ENCODE peak calls at places on chromosomes 6 and 20, in five cellular contexts. N is fibroblast of lung, D is brain microvascular endothelial cell, E is heart right ventricle, X is GM23248. S is an unnamed sample.

GRCh38 chr6:170434114-170434820 is 118.8 kb downstream of the PSMB1 start:
- DNase-seq in E (no peak), N (no peak), X (no peak), D (no peak), S (no peak)

GRCh38 chr20:19888269-19888669 is 128.9 kb upstream of the NAA20 start:
- DNase-seq in E (peak; percentile 20), N (no peak), D (no peak), X (no peak), S (no peak)

GRCh38 chr20:38973546-38974120 is 11.5 kb downstream of the DHX35 start:
- DNase-seq in E (peak; percentile 34), D (peak; percentile 21), X (peak; percentile 62), N (peak; percentile 72), S (no peak)

GRCh38 chr20:2559641-2560040 is 23.3 kb downstream of the TMC2 start:
- DNase-seq in X (no peak), D (no peak), N (no peak), E (no peak), S (no peak)

GRCh38 chr20:56808119-56808725 is 179.1 kb downstream of the TFAP2C start:
- DNase-seq in X (no peak), E (no peak), D (no peak), N (no peak), S (no peak)

GRCh38 chr6:154572592-154572991 is 62.1 kb upstream of the CNKSR3 start:
- DNase-seq in E (no peak), X (no peak), D (no peak), N (no peak), S (no peak)

GRCh38 chr6:29016559-29017427 is 11.7 kb upstream of the ZNF311 start:
- DNase-seq in E (peak; percentile 80), N (peak; percentile 82), D (peak; percentile 83), X (peak; percentile 85), S (peak; percentile 86)

GRCh38 chr6:116491610-116492330 is 19.7 kb upstream of the CALHM5 start:
- DNase-seq in N (no peak), X (no peak), E (no peak), D (no peak), S (no peak)

GRCh38 chr6:112806163-112806900 is 459.2 kb downstream of the RFPL4B start:
- DNase-seq in D (peak; percentile 19), N (peak; percentile 80), E (no peak), X (peak; percentile 36), S (no peak)

GRCh38 chr6:35474129-35474977 is 6.2 kb downstream of the RPL10A start:
- DNase-seq in E (no peak), N (no peak), D (no peak), X (no peak), S (no peak)

DNA sequence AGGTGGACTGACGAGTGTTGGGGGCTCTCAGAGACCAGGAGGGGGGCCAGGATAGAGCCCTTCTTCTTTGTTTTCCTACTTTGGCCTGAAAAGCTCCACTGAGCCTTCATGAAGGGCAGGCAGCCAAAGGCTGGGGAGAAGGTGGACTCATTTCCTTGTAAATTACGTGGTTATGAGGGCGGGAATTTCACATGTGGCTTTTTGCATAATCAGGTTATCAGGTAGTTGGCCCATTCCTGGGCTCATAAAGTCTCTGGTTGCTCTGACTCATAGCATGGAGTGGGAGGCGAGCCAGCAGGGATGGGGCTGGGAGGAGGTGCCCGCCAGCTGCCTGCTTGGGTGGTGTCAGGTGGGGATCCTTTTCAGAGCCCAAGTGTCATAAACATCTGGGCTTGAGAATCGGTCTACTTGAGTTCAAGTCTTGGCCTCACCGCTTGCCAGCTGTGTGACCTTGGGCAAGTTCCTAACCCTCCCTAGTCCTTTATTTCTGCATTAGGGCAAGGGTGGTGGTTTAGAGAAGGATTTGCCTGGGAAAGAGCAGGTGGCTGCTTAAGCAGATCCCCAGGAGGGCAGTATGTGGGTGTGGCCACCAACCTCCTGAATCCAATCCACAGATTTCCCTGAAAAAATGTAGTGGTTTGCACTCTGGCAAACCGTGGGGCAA is 26.5 kb upstream of the RNF24 start:
- DNase-seq in D (peak; percentile 87), N (peak; percentile 89), X (peak; percentile 89), E (no peak), S (peak; percentile 32)
- H3K27ac ChIP-seq in D (no peak overlapping the region), N (no peak overlapping the region), X (no peak overlapping the region), E (no peak overlapping the region), S (no peak overlapping the region)

GRCh38 chr6:122648726-122649125 is 38.5 kb downstream of the PKIB start:
- DNase-seq in N (no peak), E (no peak), D (no peak), X (no peak), S (no peak)
- H3K27ac ChIP-seq in N (no peak overlapping the region), E (no peak overlapping the region), D (no peak overlapping the region), X (no peak overlapping the region), S (no peak overlapping the region)

GRCh38 chr6:111477481-111477938 is 5.5 kb downstream of the REV3L start:
- DNase-seq in X (peak; percentile 41), N (no peak), D (no peak), E (no peak), S (no peak)
- H3K27ac ChIP-seq in X (peak overlapping the region; percentile 98), N (no peak overlapping the region), D (no peak overlapping the region), E (no peak overlapping the region), S (no peak overlapping the region)

GRCh38 chr6:3753228-3753795 is 1.8 kb upstream of the PXDC1 start:
- DNase-seq in X (no peak), D (no peak), E (no peak), N (no peak), S (no peak)
- H3K27ac ChIP-seq in X (no peak overlapping the region), D (no peak overlapping the region), E (peak overlapping the region; percentile 12), N (no peak overlapping the region), S (peak overlapping the region; percentile 99)

S was measured in tibial artery.